ENCODE peak calls at places on chromosomes 2 and 18, in five cellular contexts. Y is activated CD4-positive, alpha-beta T cell treated with anti-CD3 and anti-CD28 coated beads, Interleukin-2, amount 10 ng/mL, durations not matched to agents 7 days and 5 days; V is astrocyte of the spinal cord; P is fibroblast of the aortic adventitia; F is BJ. S is an unnamed sample.
A peak's percentile ranks its signal among the peaks of the same experiment; 100 is the strongest.

GRCh38 chr2:106956879-106957278 is 70.9 kb upstream of the ST6GAL2 start:
- DNase-seq in V (peak; percentile 98), Y (no peak), F (peak; percentile 98), P (peak; percentile 95), S (no peak)

GRCh38 chr2:101420623-101421022 is 33.3 kb upstream of the CREG2 start:
- DNase-seq in V (no peak), F (no peak), P (peak; percentile 43), Y (no peak), S (no peak)

GRCh38 chr2:1743396-1744150 is 742 bp downstream of the PXDN start:
- DNase-seq in V (peak; percentile 67), Y (no peak), F (no peak), P (peak; percentile 55), S (no peak)

GRCh38 chr2:145874466-145874865 is 1354.5 kb upstream of the ZEB2 start:
- DNase-seq in P (peak; percentile 41), F (no peak), Y (no peak), V (peak; percentile 79), S (no peak)

GRCh38 chr2:181106789-181107418 is 126.5 kb downstream of the UBE2E3 start:
- DNase-seq in Y (peak; percentile 41), P (peak; percentile 84), F (peak; percentile 71), V (peak; percentile 95), S (no peak)

GRCh38 chr2:10889741-10890215 is 22.0 kb upstream of the KCNF1 start:
- DNase-seq in Y (no peak), V (no peak), F (no peak), P (no peak), S (no peak)

GRCh38 chr18:10559566-10560456 is 34.0 kb downstream of the NAPG start:
- DNase-seq in P (no peak), F (no peak), Y (no peak), V (no peak), S (no peak)

GRCh38 chr2:176140520-176141317 is 10.6 kb upstream of the HOXD4 start:
- DNase-seq in V (peak; percentile 80), F (no peak), Y (peak; percentile 72), P (peak; percentile 47), S (peak; percentile 56)

GRCh38 chr2:234635284-234635683 is 138.4 kb upstream of the ARL4C start:
- DNase-seq in F (no peak), V (no peak), Y (no peak), P (peak; percentile 28), S (no peak)

GRCh38 chr2:231160701-231161100 is 35.9 kb upstream of the HTR2B start:
- DNase-seq in Y (no peak), P (peak; percentile 52), F (no peak), V (no peak), S (no peak)

GRCh38 chr18:33440384-33441043 is at the start of gene CCDC178:
- DNase-seq in F (no peak), Y (no peak), P (peak; percentile 2), V (peak; percentile 26), S (no peak)

GRCh38 chr2:17979707-17980106 is 101.2 kb downstream of the KCNS3 start:
- DNase-seq in V (peak; percentile 53), F (peak; percentile 37), Y (no peak), P (peak; percentile 39), S (no peak)

GRCh38 chr2:241225545-241225944 is 37.1 kb downstream of the ANO7 start:
- DNase-seq in V (no peak), Y (no peak), P (no peak), F (no peak), S (no peak)

GRCh38 chr18:48896875-48897511 is 53.8 kb downstream of the SMAD7 start:
- DNase-seq in Y (no peak), F (no peak), V (no peak), P (peak; percentile 30), S (peak; percentile 52)

GRCh38 chr2:169185711-169186110 is 116.3 kb downstream of the DHRS9 start:
- DNase-seq in V (no peak), F (no peak), P (no peak), Y (no peak), S (no peak)

GRCh38 chr18:79399275-79400081 is 3.7 kb downstream of the NFATC1 start:
- DNase-seq in Y (peak; percentile 36), V (no peak), F (no peak), P (no peak), S (peak; percentile 38)

GRCh38 chr18:31977270-31977872 is 34.4 kb upstream of the TRAPPC8 start:
- DNase-seq in P (peak; percentile 72), Y (peak; percentile 51), F (no peak), V (peak; percentile 52), S (peak; percentile 41)

GRCh38 chr2:225454412-225454811 is 54.9 kb downstream of the NYAP2 start:
- DNase-seq in F (no peak), Y (no peak), P (no peak), V (no peak), S (no peak)

GRCh38 chr2:230952226-230952956 is 27.3 kb upstream of the GPR55 start:
- DNase-seq in Y (no peak), V (no peak), P (no peak), F (no peak), S (no peak)